ENCODE peak calls at places on chromosomes 12 and 14, in seven cellular contexts. One of them, this sample, is unnamed.

GRCh38 chr14:62921466-62921865 is 123.8 kb downstream of the KCNH5 start:
- DNase-seq in stimulated activated CD4-positive, alpha-beta T cell treated with anti-CD3 and anti-CD28 coated beads, Interleukin-15, amount 100 ng/mL, for 1 hour: no peak
- DNase-seq in activated effector memory CD4-positive, alpha-beta T cell treated with Interleukin-2 at 50 U/mL for 16 hours: no peak
- DNase-seq in astrocyte of the spinal cord: no peak
- DNase-seq in NCI-H1092: no peak
- DNase-seq in heart left ventricle: no peak
- DNase-seq in Ammon's horn: no peak
- DNase-seq in this sample: no peak

GRCh38 chr14:89841855-89842254 is 112.7 kb downstream of the EFCAB11 start:
- DNase-seq in stimulated activated CD4-positive, alpha-beta T cell treated with anti-CD3 and anti-CD28 coated beads, Interleukin-15, amount 100 ng/mL, for 1 hour: no peak
- DNase-seq in activated effector memory CD4-positive, alpha-beta T cell treated with Interleukin-2 at 50 U/mL for 16 hours: no peak
- DNase-seq in astrocyte of the spinal cord: no peak
- DNase-seq in NCI-H1092: no peak
- DNase-seq in heart left ventricle: no peak
- DNase-seq in Ammon's horn: no peak
- DNase-seq in this sample: no peak

GRCh38 chr12:50087995-50088394 is 2.9 kb downstream of the SMARCD1 start:
- DNase-seq in stimulated activated CD4-positive, alpha-beta T cell treated with anti-CD3 and anti-CD28 coated beads, Interleukin-15, amount 100 ng/mL, for 1 hour: no peak
- DNase-seq in activated effector memory CD4-positive, alpha-beta T cell treated with Interleukin-2 at 50 U/mL for 16 hours: no peak
- DNase-seq in astrocyte of the spinal cord: peak
- DNase-seq in NCI-H1092: no peak
- DNase-seq in heart left ventricle: no peak
- DNase-seq in Ammon's horn: no peak
- DNase-seq in this sample: no peak

GRCh38 chr14:95233702-95234241 is 76.4 kb upstream of the DICER1 start:
- DNase-seq in stimulated activated CD4-positive, alpha-beta T cell treated with anti-CD3 and anti-CD28 coated beads, Interleukin-15, amount 100 ng/mL, for 1 hour: no peak
- DNase-seq in activated effector memory CD4-positive, alpha-beta T cell treated with Interleukin-2 at 50 U/mL for 16 hours: no peak
- DNase-seq in astrocyte of the spinal cord: no peak
- DNase-seq in NCI-H1092: no peak
- DNase-seq in heart left ventricle: peak
- DNase-seq in Ammon's horn: peak
- DNase-seq in this sample: no peak

GRCh38 chr12:122523280-122523679 is 3.5 kb downstream of the RSRC2 start:
- DNase-seq in stimulated activated CD4-positive, alpha-beta T cell treated with anti-CD3 and anti-CD28 coated beads, Interleukin-15, amount 100 ng/mL, for 1 hour: no peak
- DNase-seq in activated effector memory CD4-positive, alpha-beta T cell treated with Interleukin-2 at 50 U/mL for 16 hours: no peak
- DNase-seq in astrocyte of the spinal cord: peak
- DNase-seq in NCI-H1092: no peak
- DNase-seq in heart left ventricle: no peak
- DNase-seq in Ammon's horn: no peak
- DNase-seq in this sample: no peak

GRCh38 chr12:47039756-47040155 is 39.7 kb upstream of the PCED1B start:
- DNase-seq in stimulated activated CD4-positive, alpha-beta T cell treated with anti-CD3 and anti-CD28 coated beads, Interleukin-15, amount 100 ng/mL, for 1 hour: no peak
- DNase-seq in activated effector memory CD4-positive, alpha-beta T cell treated with Interleukin-2 at 50 U/mL for 16 hours: no peak
- DNase-seq in astrocyte of the spinal cord: no peak
- DNase-seq in NCI-H1092: no peak
- DNase-seq in heart left ventricle: no peak
- DNase-seq in Ammon's horn: no peak
- DNase-seq in this sample: no peak

GRCh38 chr12:85441740-85442139 is 161.7 kb downstream of the ALX1 start:
- DNase-seq in stimulated activated CD4-positive, alpha-beta T cell treated with anti-CD3 and anti-CD28 coated beads, Interleukin-15, amount 100 ng/mL, for 1 hour: no peak
- DNase-seq in activated effector memory CD4-positive, alpha-beta T cell treated with Interleukin-2 at 50 U/mL for 16 hours: no peak
- DNase-seq in astrocyte of the spinal cord: peak
- DNase-seq in NCI-H1092: no peak
- DNase-seq in heart left ventricle: no peak
- DNase-seq in Ammon's horn: no peak
- DNase-seq in this sample: no peak

GRCh38 chr12:112900298-112901145 is 6.2 kb upstream of the OAS1 start:
- DNase-seq in stimulated activated CD4-positive, alpha-beta T cell treated with anti-CD3 and anti-CD28 coated beads, Interleukin-15, amount 100 ng/mL, for 1 hour: no peak
- DNase-seq in activated effector memory CD4-positive, alpha-beta T cell treated with Interleukin-2 at 50 U/mL for 16 hours: no peak
- DNase-seq in astrocyte of the spinal cord: peak
- DNase-seq in NCI-H1092: peak
- DNase-seq in heart left ventricle: no peak
- DNase-seq in Ammon's horn: peak
- DNase-seq in this sample: peak

GRCh38 chr12:6863586-6864321 is 3.6 kb upstream of the TPI1 start:
- DNase-seq in stimulated activated CD4-positive, alpha-beta T cell treated with anti-CD3 and anti-CD28 coated beads, Interleukin-15, amount 100 ng/mL, for 1 hour: no peak
- DNase-seq in activated effector memory CD4-positive, alpha-beta T cell treated with Interleukin-2 at 50 U/mL for 16 hours: no peak
- DNase-seq in astrocyte of the spinal cord: no peak
- DNase-seq in NCI-H1092: no peak
- DNase-seq in heart left ventricle: no peak
- DNase-seq in Ammon's horn: no peak
- DNase-seq in this sample: no peak

GRCh38 chr14:24246765-24247212 is 4.4 kb upstream of the TINF2 start:
- DNase-seq in stimulated activated CD4-positive, alpha-beta T cell treated with anti-CD3 and anti-CD28 coated beads, Interleukin-15, amount 100 ng/mL, for 1 hour: no peak
- DNase-seq in activated effector memory CD4-positive, alpha-beta T cell treated with Interleukin-2 at 50 U/mL for 16 hours: no peak
- DNase-seq in astrocyte of the spinal cord: no peak
- DNase-seq in NCI-H1092: no peak
- DNase-seq in heart left ventricle: no peak
- DNase-seq in Ammon's horn: no peak
- DNase-seq in this sample: peak

GRCh38 chr12:71942259-71942658 is 3.6 kb downstream of the TPH2 start:
- DNase-seq in stimulated activated CD4-positive, alpha-beta T cell treated with anti-CD3 and anti-CD28 coated beads, Interleukin-15, amount 100 ng/mL, for 1 hour: no peak
- DNase-seq in activated effector memory CD4-positive, alpha-beta T cell treated with Interleukin-2 at 50 U/mL for 16 hours: no peak
- DNase-seq in astrocyte of the spinal cord: no peak
- DNase-seq in NCI-H1092: no peak
- DNase-seq in heart left ventricle: no peak
- DNase-seq in Ammon's horn: no peak
- DNase-seq in this sample: no peak

GRCh38 chr14:88146881-88147649 is 142.1 kb downstream of the GPR65 start:
- DNase-seq in stimulated activated CD4-positive, alpha-beta T cell treated with anti-CD3 and anti-CD28 coated beads, Interleukin-15, amount 100 ng/mL, for 1 hour: no peak
- DNase-seq in activated effector memory CD4-positive, alpha-beta T cell treated with Interleukin-2 at 50 U/mL for 16 hours: no peak
- DNase-seq in astrocyte of the spinal cord: no peak
- DNase-seq in NCI-H1092: no peak
- DNase-seq in heart left ventricle: no peak
- DNase-seq in Ammon's horn: no peak
- DNase-seq in this sample: no peak

GRCh38 chr12:106736051-106736957 is 38.2 kb upstream of the RIC8B start:
- DNase-seq in stimulated activated CD4-positive, alpha-beta T cell treated with anti-CD3 and anti-CD28 coated beads, Interleukin-15, amount 100 ng/mL, for 1 hour: no peak
- DNase-seq in activated effector memory CD4-positive, alpha-beta T cell treated with Interleukin-2 at 50 U/mL for 16 hours: no peak
- DNase-seq in astrocyte of the spinal cord: no peak
- DNase-seq in NCI-H1092: no peak
- DNase-seq in heart left ventricle: no peak
- DNase-seq in Ammon's horn: no peak
- DNase-seq in this sample: no peak

GRCh38 chr12:70724444-70724843 is 87.2 kb upstream of the PTPRB start:
- DNase-seq in stimulated activated CD4-positive, alpha-beta T cell treated with anti-CD3 and anti-CD28 coated beads, Interleukin-15, amount 100 ng/mL, for 1 hour: no peak
- DNase-seq in activated effector memory CD4-positive, alpha-beta T cell treated with Interleukin-2 at 50 U/mL for 16 hours: no peak
- DNase-seq in astrocyte of the spinal cord: peak
- DNase-seq in NCI-H1092: no peak
- DNase-seq in heart left ventricle: no peak
- DNase-seq in Ammon's horn: no peak
- DNase-seq in this sample: no peak

GRCh38 chr12:105204916-105205315 is 31.1 kb downstream of the APPL2 start:
- DNase-seq in stimulated activated CD4-positive, alpha-beta T cell treated with anti-CD3 and anti-CD28 coated beads, Interleukin-15, amount 100 ng/mL, for 1 hour: no peak
- DNase-seq in activated effector memory CD4-positive, alpha-beta T cell treated with Interleukin-2 at 50 U/mL for 16 hours: no peak
- DNase-seq in astrocyte of the spinal cord: peak
- DNase-seq in NCI-H1092: no peak
- DNase-seq in heart left ventricle: no peak
- DNase-seq in Ammon's horn: no peak
- DNase-seq in this sample: no peak

GRCh38 chr14:46496409-46496808 is 155.2 kb downstream of the RPL10L start:
- DNase-seq in stimulated activated CD4-positive, alpha-beta T cell treated with anti-CD3 and anti-CD28 coated beads, Interleukin-15, amount 100 ng/mL, for 1 hour: no peak
- DNase-seq in activated effector memory CD4-positive, alpha-beta T cell treated with Interleukin-2 at 50 U/mL for 16 hours: no peak
- DNase-seq in astrocyte of the spinal cord: no peak
- DNase-seq in NCI-H1092: no peak
- DNase-seq in heart left ventricle: no peak
- DNase-seq in Ammon's horn: no peak
- DNase-seq in this sample: no peak

GRCh38 chr12:402127-402456 is 648 bp downstream of the CCDC77 start:
- DNase-seq in stimulated activated CD4-positive, alpha-beta T cell treated with anti-CD3 and anti-CD28 coated beads, Interleukin-15, amount 100 ng/mL, for 1 hour: no peak
- DNase-seq in activated effector memory CD4-positive, alpha-beta T cell treated with Interleukin-2 at 50 U/mL for 16 hours: no peak
- DNase-seq in astrocyte of the spinal cord: peak
- DNase-seq in NCI-H1092: no peak
- DNase-seq in heart left ventricle: no peak
- DNase-seq in Ammon's horn: peak
- DNase-seq in this sample: no peak

GRCh38 chr12:110042260-110042659 is 6.1 kb downstream of the C12orf76 start:
- DNase-seq in stimulated activated CD4-positive, alpha-beta T cell treated with anti-CD3 and anti-CD28 coated beads, Interleukin-15, amount 100 ng/mL, for 1 hour: no peak
- DNase-seq in activated effector memory CD4-positive, alpha-beta T cell treated with Interleukin-2 at 50 U/mL for 16 hours: no peak
- DNase-seq in astrocyte of the spinal cord: no peak
- DNase-seq in NCI-H1092: no peak
- DNase-seq in heart left ventricle: peak
- DNase-seq in Ammon's horn: no peak
- DNase-seq in this sample: no peak

GRCh38 chr12:1474567-1475153 is 119.7 kb downstream of the FBXL14 start:
- DNase-seq in stimulated activated CD4-positive, alpha-beta T cell treated with anti-CD3 and anti-CD28 coated beads, Interleukin-15, amount 100 ng/mL, for 1 hour: no peak
- DNase-seq in activated effector memory CD4-positive, alpha-beta T cell treated with Interleukin-2 at 50 U/mL for 16 hours: no peak
- DNase-seq in astrocyte of the spinal cord: peak
- DNase-seq in NCI-H1092: peak
- DNase-seq in heart left ventricle: no peak
- DNase-seq in Ammon's horn: no peak
- DNase-seq in this sample: no peak

GRCh38 chr12:5428332-5429221 is 3.3 kb upstream of the NTF3 start:
- DNase-seq in stimulated activated CD4-positive, alpha-beta T cell treated with anti-CD3 and anti-CD28 coated beads, Interleukin-15, amount 100 ng/mL, for 1 hour: no peak
- DNase-seq in activated effector memory CD4-positive, alpha-beta T cell treated with Interleukin-2 at 50 U/mL for 16 hours: no peak
- DNase-seq in astrocyte of the spinal cord: no peak
- DNase-seq in NCI-H1092: peak
- DNase-seq in heart left ventricle: no peak
- DNase-seq in Ammon's horn: peak
- DNase-seq in this sample: no peak

GRCh38 chr12:130286041-130286440 is 51.6 kb upstream of the PIWIL1 start:
- DNase-seq in stimulated activated CD4-positive, alpha-beta T cell treated with anti-CD3 and anti-CD28 coated beads, Interleukin-15, amount 100 ng/mL, for 1 hour: no peak
- DNase-seq in activated effector memory CD4-positive, alpha-beta T cell treated with Interleukin-2 at 50 U/mL for 16 hours: no peak
- DNase-seq in astrocyte of the spinal cord: no peak
- DNase-seq in NCI-H1092: no peak
- DNase-seq in heart left ventricle: no peak
- DNase-seq in Ammon's horn: peak
- DNase-seq in this sample: no peak

GRCh38 chr14:29926228-29926627 is 1.4 kb downstream of the PRKD1 start:
- DNase-seq in stimulated activated CD4-positive, alpha-beta T cell treated with anti-CD3 and anti-CD28 coated beads, Interleukin-15, amount 100 ng/mL, for 1 hour: no peak
- DNase-seq in activated effector memory CD4-positive, alpha-beta T cell treated with Interleukin-2 at 50 U/mL for 16 hours: no peak
- DNase-seq in astrocyte of the spinal cord: no peak
- DNase-seq in NCI-H1092: peak
- DNase-seq in heart left ventricle: no peak
- DNase-seq in Ammon's horn: peak
- DNase-seq in this sample: no peak

GRCh38 chr14:21275261-21275858 is 4.5 kb upstream of the RPGRIP1 start:
- DNase-seq in stimulated activated CD4-positive, alpha-beta T cell treated with anti-CD3 and anti-CD28 coated beads, Interleukin-15, amount 100 ng/mL, for 1 hour: no peak
- DNase-seq in activated effector memory CD4-positive, alpha-beta T cell treated with Interleukin-2 at 50 U/mL for 16 hours: no peak
- DNase-seq in astrocyte of the spinal cord: no peak
- DNase-seq in NCI-H1092: no peak
- DNase-seq in heart left ventricle: no peak
- DNase-seq in Ammon's horn: no peak
- DNase-seq in this sample: no peak

GRCh38 chr14:69900603-69901002 is 21.4 kb downstream of the SMOC1 start:
- DNase-seq in stimulated activated CD4-positive, alpha-beta T cell treated with anti-CD3 and anti-CD28 coated beads, Interleukin-15, amount 100 ng/mL, for 1 hour: no peak
- DNase-seq in activated effector memory CD4-positive, alpha-beta T cell treated with Interleukin-2 at 50 U/mL for 16 hours: no peak
- DNase-seq in astrocyte of the spinal cord: no peak
- DNase-seq in NCI-H1092: no peak
- DNase-seq in heart left ventricle: no peak
- DNase-seq in Ammon's horn: no peak
- DNase-seq in this sample: no peak

GRCh38 chr12:46562625-46563228 is 190.2 kb upstream of the SLC38A2 start:
- DNase-seq in stimulated activated CD4-positive, alpha-beta T cell treated with anti-CD3 and anti-CD28 coated beads, Interleukin-15, amount 100 ng/mL, for 1 hour: no peak
- DNase-seq in activated effector memory CD4-positive, alpha-beta T cell treated with Interleukin-2 at 50 U/mL for 16 hours: no peak
- DNase-seq in astrocyte of the spinal cord: peak
- DNase-seq in NCI-H1092: no peak
- DNase-seq in heart left ventricle: no peak
- DNase-seq in Ammon's horn: peak
- DNase-seq in this sample: no peak

GRCh38 chr12:93805736-93806141 is 128.6 kb downstream of the CRADD start:
- DNase-seq in stimulated activated CD4-positive, alpha-beta T cell treated with anti-CD3 and anti-CD28 coated beads, Interleukin-15, amount 100 ng/mL, for 1 hour: no peak
- DNase-seq in activated effector memory CD4-positive, alpha-beta T cell treated with Interleukin-2 at 50 U/mL for 16 hours: no peak
- DNase-seq in astrocyte of the spinal cord: peak
- DNase-seq in NCI-H1092: no peak
- DNase-seq in heart left ventricle: no peak
- DNase-seq in Ammon's horn: peak
- DNase-seq in this sample: no peak

GRCh38 chr12:31222620-31223222 is 103.2 kb downstream of the SINHCAF start:
- DNase-seq in stimulated activated CD4-positive, alpha-beta T cell treated with anti-CD3 and anti-CD28 coated beads, Interleukin-15, amount 100 ng/mL, for 1 hour: no peak
- DNase-seq in activated effector memory CD4-positive, alpha-beta T cell treated with Interleukin-2 at 50 U/mL for 16 hours: no peak
- DNase-seq in astrocyte of the spinal cord: no peak
- DNase-seq in NCI-H1092: no peak
- DNase-seq in heart left ventricle: no peak
- DNase-seq in Ammon's horn: no peak
- DNase-seq in this sample: no peak

GRCh38 chr12:58583541-58583940 is 336.8 kb downstream of the LRIG3 start:
- DNase-seq in stimulated activated CD4-positive, alpha-beta T cell treated with anti-CD3 and anti-CD28 coated beads, Interleukin-15, amount 100 ng/mL, for 1 hour: no peak
- DNase-seq in activated effector memory CD4-positive, alpha-beta T cell treated with Interleukin-2 at 50 U/mL for 16 hours: no peak
- DNase-seq in astrocyte of the spinal cord: no peak
- DNase-seq in NCI-H1092: no peak
- DNase-seq in heart left ventricle: no peak
- DNase-seq in Ammon's horn: no peak
- DNase-seq in this sample: no peak

GRCh38 chr12:54549774-54550451 is 512 bp downstream of the PDE1B start:
- DNase-seq in stimulated activated CD4-positive, alpha-beta T cell treated with anti-CD3 and anti-CD28 coated beads, Interleukin-15, amount 100 ng/mL, for 1 hour: no peak
- DNase-seq in activated effector memory CD4-positive, alpha-beta T cell treated with Interleukin-2 at 50 U/mL for 16 hours: no peak
- DNase-seq in astrocyte of the spinal cord: no peak
- DNase-seq in NCI-H1092: no peak
- DNase-seq in heart left ventricle: no peak
- DNase-seq in Ammon's horn: no peak
- DNase-seq in this sample: no peak

GRCh38 chr14:70002589-70003240 is 123.5 kb downstream of the SMOC1 start:
- DNase-seq in stimulated activated CD4-positive, alpha-beta T cell treated with anti-CD3 and anti-CD28 coated beads, Interleukin-15, amount 100 ng/mL, for 1 hour: no peak
- DNase-seq in activated effector memory CD4-positive, alpha-beta T cell treated with Interleukin-2 at 50 U/mL for 16 hours: no peak
- DNase-seq in astrocyte of the spinal cord: peak
- DNase-seq in NCI-H1092: no peak
- DNase-seq in heart left ventricle: no peak
- DNase-seq in Ammon's horn: no peak
- DNase-seq in this sample: no peak

GRCh38 chr12:105961821-105962671 is 176.7 kb downstream of the NUAK1 start:
- DNase-seq in stimulated activated CD4-positive, alpha-beta T cell treated with anti-CD3 and anti-CD28 coated beads, Interleukin-15, amount 100 ng/mL, for 1 hour: no peak
- DNase-seq in activated effector memory CD4-positive, alpha-beta T cell treated with Interleukin-2 at 50 U/mL for 16 hours: no peak
- DNase-seq in astrocyte of the spinal cord: no peak
- DNase-seq in NCI-H1092: no peak
- DNase-seq in heart left ventricle: no peak
- DNase-seq in Ammon's horn: no peak
- DNase-seq in this sample: no peak

GRCh38 chr12:51887476-51888315 is at the start of gene ANKRD33:
- DNase-seq in stimulated activated CD4-positive, alpha-beta T cell treated with anti-CD3 and anti-CD28 coated beads, Interleukin-15, amount 100 ng/mL, for 1 hour: no peak
- DNase-seq in activated effector memory CD4-positive, alpha-beta T cell treated with Interleukin-2 at 50 U/mL for 16 hours: no peak
- DNase-seq in astrocyte of the spinal cord: no peak
- DNase-seq in NCI-H1092: no peak
- DNase-seq in heart left ventricle: peak
- DNase-seq in Ammon's horn: no peak
- DNase-seq in this sample: no peak

GRCh38 chr14:31530136-31530535 is 31.1 kb upstream of the NUBPL start:
- DNase-seq in stimulated activated CD4-positive, alpha-beta T cell treated with anti-CD3 and anti-CD28 coated beads, Interleukin-15, amount 100 ng/mL, for 1 hour: no peak
- DNase-seq in activated effector memory CD4-positive, alpha-beta T cell treated with Interleukin-2 at 50 U/mL for 16 hours: no peak
- DNase-seq in astrocyte of the spinal cord: no peak
- DNase-seq in NCI-H1092: no peak
- DNase-seq in heart left ventricle: no peak
- DNase-seq in Ammon's horn: no peak
- DNase-seq in this sample: no peak

GRCh38 chr12:27822076-27822712 is 42.2 kb upstream of the MANSC4 start:
- DNase-seq in stimulated activated CD4-positive, alpha-beta T cell treated with anti-CD3 and anti-CD28 coated beads, Interleukin-15, amount 100 ng/mL, for 1 hour: peak
- DNase-seq in activated effector memory CD4-positive, alpha-beta T cell treated with Interleukin-2 at 50 U/mL for 16 hours: peak
- DNase-seq in astrocyte of the spinal cord: peak
- DNase-seq in NCI-H1092: no peak
- DNase-seq in heart left ventricle: no peak
- DNase-seq in Ammon's horn: no peak
- DNase-seq in this sample: no peak

GRCh38 chr12:53097207-53097563 is 282 bp upstream of the IGFBP6 start:
- DNase-seq in stimulated activated CD4-positive, alpha-beta T cell treated with anti-CD3 and anti-CD28 coated beads, Interleukin-15, amount 100 ng/mL, for 1 hour: no peak
- DNase-seq in activated effector memory CD4-positive, alpha-beta T cell treated with Interleukin-2 at 50 U/mL for 16 hours: no peak
- DNase-seq in astrocyte of the spinal cord: peak
- DNase-seq in NCI-H1092: no peak
- DNase-seq in heart left ventricle: no peak
- DNase-seq in Ammon's horn: no peak
- DNase-seq in this sample: no peak

GRCh38 chr12:47316609-47317049 is 236.9 kb upstream of the AMIGO2 start:
- DNase-seq in stimulated activated CD4-positive, alpha-beta T cell treated with anti-CD3 and anti-CD28 coated beads, Interleukin-15, amount 100 ng/mL, for 1 hour: no peak
- DNase-seq in activated effector memory CD4-positive, alpha-beta T cell treated with Interleukin-2 at 50 U/mL for 16 hours: no peak
- DNase-seq in astrocyte of the spinal cord: no peak
- DNase-seq in NCI-H1092: no peak
- DNase-seq in heart left ventricle: no peak
- DNase-seq in Ammon's horn: no peak
- DNase-seq in this sample: no peak

GRCh38 chr12:9646794-9647622 is 22.5 kb upstream of the CLEC2D start:
- DNase-seq in stimulated activated CD4-positive, alpha-beta T cell treated with anti-CD3 and anti-CD28 coated beads, Interleukin-15, amount 100 ng/mL, for 1 hour: no peak
- DNase-seq in activated effector memory CD4-positive, alpha-beta T cell treated with Interleukin-2 at 50 U/mL for 16 hours: no peak
- DNase-seq in astrocyte of the spinal cord: peak
- DNase-seq in NCI-H1092: no peak
- DNase-seq in heart left ventricle: no peak
- DNase-seq in Ammon's horn: no peak
- DNase-seq in this sample: peak

GRCh38 chr12:104890463-104891096 is 67.5 kb downstream of the SLC41A2 start:
- DNase-seq in stimulated activated CD4-positive, alpha-beta T cell treated with anti-CD3 and anti-CD28 coated beads, Interleukin-15, amount 100 ng/mL, for 1 hour: no peak
- DNase-seq in activated effector memory CD4-positive, alpha-beta T cell treated with Interleukin-2 at 50 U/mL for 16 hours: no peak
- DNase-seq in astrocyte of the spinal cord: no peak
- DNase-seq in NCI-H1092: no peak
- DNase-seq in heart left ventricle: no peak
- DNase-seq in Ammon's horn: no peak
- DNase-seq in this sample: no peak